ENCODE peak calls at places on chromosomes 3 and 15, in eight cellular contexts. Z is activated T-cell treated with anti-CD3 and anti-CD28 coated beads, Interleukin-2, amount 50 U/mL, for 72 hours; Y is stimulated activated CD4-positive, alpha-beta T cell treated with anti-CD3 and anti-CD28 coated beads, Interleukin-1b, Interleukin-23, amount 100 ng/mL, for 1 hour; M is spleen; S is choroid plexus epithelial cell; W is kidney tubule cell; H is NCI-H1092 treated with DMSO at 0.1 percent for 48 hours; T is NCI-H2081 treated with DMSO at 0.1 percent for 48 hours. K is an unnamed sample.

GRCh38 chr3:43872901-43873300 is 182.2 kb downstream of the ABHD5 start:
- DNase-seq in W (peak; percentile 48), H (no peak), Y (no peak), T (no peak), M (no peak), Z (no peak), S (peak; percentile 71), K (no peak)

GRCh38 chr3:170701696-170702678 is 116.1 kb upstream of the SLC7A14 start:
- DNase-seq in S (no peak), M (no peak), T (no peak), W (no peak), Z (no peak), H (no peak), Y (no peak), K (no peak)

GRCh38 chr15:65083262-65083701 is 6.7 kb downstream of the KBTBD13 start:
- DNase-seq in H (no peak), S (peak; percentile 72), Z (no peak), M (no peak), W (no peak), Y (no peak), T (no peak), K (no peak)

GRCh38 chr3:29922990-29923746 is 642.3 kb downstream of the RBMS3 start:
- DNase-seq in Y (no peak), H (no peak), Z (no peak), W (peak; percentile 71), T (no peak), S (peak; percentile 93), M (no peak), K (no peak)

GRCh38 chr15:48940508-48940907 is 23.2 kb downstream of the SHC4 start:
- DNase-seq in Z (peak; percentile 50), T (no peak), H (no peak), W (peak; percentile 98), M (no peak), Y (no peak), S (peak; percentile 95), K (no peak)

GRCh38 chr15:67843092-67843501 is 3.3 kb upstream of the RNU6-1 start:
- DNase-seq in S (no peak), Y (no peak), H (no peak), T (no peak), W (no peak), Z (no peak), M (no peak), K (no peak)

GRCh38 chr3:123419850-123420292 is 29.0 kb downstream of the ADCY5 start:
- DNase-seq in S (no peak), M (no peak), Y (no peak), W (peak; percentile 64), H (no peak), Z (no peak), T (no peak), K (no peak)

GRCh38 chr15:100900895-100901169 is 18.3 kb upstream of the LRRK1 start:
- DNase-seq in Z (no peak), W (no peak), M (no peak), Y (no peak), H (no peak), S (no peak), T (no peak), K (no peak)

GRCh38 chr3:122609798-122610559 is 32.5 kb downstream of the PARP15 start:
- DNase-seq in H (no peak), T (no peak), M (no peak), W (peak; percentile 90), Z (peak; percentile 41), Y (no peak), S (peak; percentile 88), K (no peak)

GRCh38 chr3:31738423-31738822 is 205.7 kb downstream of the STT3B start:
- DNase-seq in S (no peak), Z (no peak), T (no peak), Y (no peak), M (no peak), H (peak; percentile 4), W (no peak), K (no peak)

GRCh38 chr3:160368804-160369203 is 30.2 kb downstream of the IFT80 start:
- DNase-seq in M (no peak), S (no peak), W (no peak), H (no peak), Z (no peak), T (no peak), Y (no peak), K (no peak)

GRCh38 chr3:123658118-123658859 is 73.4 kb upstream of the HACD2 start:
- DNase-seq in M (no peak), T (no peak), Z (no peak), W (no peak), Y (no peak), H (peak; percentile 87), S (peak; percentile 72), K (no peak)

GRCh38 chr3:43733459-43734384 is 43.0 kb downstream of the ABHD5 start:
- DNase-seq in S (peak; percentile 34), H (no peak), Z (no peak), T (no peak), W (peak; percentile 92), M (no peak), Y (no peak), K (no peak)

GRCh38 chr3:188863999-188864406 is 307.8 kb upstream of the TPRG1 start:
- DNase-seq in Y (no peak), W (no peak), S (peak; percentile 8), T (no peak), Z (no peak), M (no peak), H (no peak), K (no peak)

GRCh38 chr3:175383813-175384212 is 524.7 kb downstream of the NAALADL2 start:
- DNase-seq in H (no peak), T (no peak), Z (no peak), Y (no peak), S (no peak), W (no peak), M (no peak), K (no peak)

GRCh38 chr3:79960594-79960993 is 192.8 kb upstream of the ROBO1 start:
- DNase-seq in T (no peak), H (no peak), Y (no peak), W (no peak), M (no peak), S (peak; percentile 46), Z (no peak), K (no peak)